ENCODE peak calls at places on chromosomes 11 and 22, in four cellular contexts. One of them, this sample, is unnamed.

GRCh38 chr11:57379732-57380131 is 1.2 kb downstream of the PRG3 start:
- DNase-seq in A549: peak
- DNase-seq in SK-N-SH: no peak
- DNase-seq in HCT116: no peak
- DNase-seq in this sample: no peak

GRCh38 chr22:47651216-47651987 is 889.0 kb downstream of the TBC1D22A start:
- DNase-seq in SK-N-SH: no peak
- DNase-seq in HCT116: no peak
- DNase-seq in A549: no peak
- DNase-seq in this sample: no peak

GRCh38 chr11:14184548-14184947 is 174.4 kb downstream of the RRAS2 start:
- DNase-seq in HCT116: no peak
- DNase-seq in A549: no peak
- DNase-seq in SK-N-SH: no peak
- DNase-seq in this sample: no peak

GRCh38 chr11:64719406-64719805 is 3.6 kb downstream of the NRXN2 start:
- DNase-seq in SK-N-SH: no peak
- DNase-seq in A549: no peak
- DNase-seq in HCT116: no peak
- DNase-seq in this sample: no peak

GRCh38 chr11:95140397-95141030 is 50.9 kb downstream of the ENDOD1 start:
- DNase-seq in A549: no peak
- DNase-seq in SK-N-SH: no peak
- DNase-seq in HCT116: no peak
- DNase-seq in this sample: no peak

GRCh38 chr11:57277845-57278720 is 41.0 kb upstream of the APLNR start:
- DNase-seq in HCT116: peak
- DNase-seq in SK-N-SH: peak
- DNase-seq in A549: peak
- DNase-seq in this sample: peak

GRCh38 chr11:102546923-102547471 is 16.4 kb upstream of the MMP7 start:
- DNase-seq in A549: no peak
- DNase-seq in HCT116: no peak
- DNase-seq in SK-N-SH: no peak
- DNase-seq in this sample: no peak

GRCh38 chr11:61023086-61024035 is 51.9 kb downstream of the CD6 start:
- DNase-seq in HCT116: no peak
- DNase-seq in A549: no peak
- DNase-seq in SK-N-SH: no peak
- DNase-seq in this sample: no peak

GRCh38 chr22:16915711-16916110 is 90.5 kb upstream of the XKR3 start:
- DNase-seq in SK-N-SH: no peak
- DNase-seq in HCT116: no peak
- DNase-seq in A549: no peak
- DNase-seq in this sample: no peak

GRCh38 chr11:95925011-95925410 is 1.1 kb upstream of the MTMR2 start:
- DNase-seq in HCT116: peak
- DNase-seq in SK-N-SH: no peak
- DNase-seq in A549: peak
- DNase-seq in this sample: no peak

GRCh38 chr11:28679795-28680194 is 571.6 kb downstream of the METTL15 start:
- DNase-seq in SK-N-SH: no peak
- DNase-seq in HCT116: no peak
- DNase-seq in A549: no peak
- DNase-seq in this sample: no peak

GRCh38 chr11:119478711-119479285 is 55.8 kb upstream of the THY1 start:
- DNase-seq in HCT116: no peak
- DNase-seq in A549: no peak
- DNase-seq in SK-N-SH: no peak
- DNase-seq in this sample: no peak
- TF ChIP-seq REST in HCT116: no peak
- TF ChIP-seq REST in A549: no peak
- TF ChIP-seq REST in SK-N-SH: no peak
- TF ChIP-seq REST in this sample: no peak

GRCh38 chr11:119872911-119873310 is 143.9 kb upstream of the NECTIN1 start:
- DNase-seq in HCT116: no peak
- DNase-seq in SK-N-SH: peak
- DNase-seq in A549: no peak
- DNase-seq in this sample: no peak
- TF ChIP-seq REST in HCT116: no peak
- TF ChIP-seq REST in SK-N-SH: no peak
- TF ChIP-seq REST in A549: no peak
- TF ChIP-seq REST in this sample: no peak

GRCh38 chr11:88281317-88281712 is 56.2 kb downstream of the CTSC start:
- DNase-seq in A549: peak
- DNase-seq in SK-N-SH: no peak
- DNase-seq in HCT116: no peak
- DNase-seq in this sample: no peak

GRCh38 chr11:88282789-88283188 is 54.7 kb downstream of the CTSC start:
- DNase-seq in SK-N-SH: no peak
- DNase-seq in A549: no peak
- DNase-seq in HCT116: no peak
- DNase-seq in this sample: no peak

GRCh38 chr11:88280673-88281316 is 56.7 kb downstream of the CTSC start:
- DNase-seq in A549: no peak
- DNase-seq in SK-N-SH: no peak
- DNase-seq in HCT116: no peak
- DNase-seq in this sample: no peak

GRCh38 chr11:88288560-88288959 is 49.0 kb downstream of the CTSC start:
- DNase-seq in A549: no peak
- DNase-seq in HCT116: no peak
- DNase-seq in SK-N-SH: no peak
- DNase-seq in this sample: no peak

DNA sequence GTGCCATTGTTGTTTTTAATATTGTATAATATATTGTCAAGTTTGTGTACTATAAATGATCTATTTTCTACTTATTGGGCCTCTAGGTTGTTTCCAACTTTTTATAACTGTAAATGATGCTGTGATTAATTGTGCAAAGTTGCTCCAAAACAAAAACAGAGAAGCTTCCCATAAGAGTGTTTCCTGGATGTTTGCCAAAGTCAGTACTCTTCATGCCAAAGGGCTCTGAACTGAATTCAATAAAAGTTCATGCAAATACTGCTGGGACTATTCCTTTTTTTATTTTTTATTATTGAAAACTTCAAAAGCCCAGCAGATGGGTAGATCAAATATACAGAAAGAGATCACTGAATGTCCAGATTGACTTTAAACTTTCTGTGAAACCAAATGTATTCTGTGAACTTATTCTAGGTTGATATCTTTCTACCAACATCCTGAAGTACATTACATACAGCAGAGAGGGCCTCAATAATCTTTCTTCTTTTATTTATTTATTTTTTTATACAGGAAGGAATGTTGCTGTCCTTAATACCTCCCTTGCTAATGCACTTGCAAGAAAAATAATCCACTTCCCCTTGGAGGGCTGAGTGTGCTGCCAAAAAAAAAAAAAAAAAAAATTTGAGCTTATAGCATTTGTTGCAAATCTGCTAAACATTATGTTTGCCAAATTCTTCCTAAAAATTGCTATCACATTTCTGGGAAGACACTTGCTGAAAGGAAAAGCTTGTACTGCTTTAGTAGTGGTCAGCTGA is 53.1 kb downstream of the CTSC start:
- DNase-seq in HCT116: no peak
- DNase-seq in A549: no peak
- DNase-seq in SK-N-SH: no peak
- DNase-seq in this sample: no peak
- TF ChIP-seq REST in HCT116: no peak
- TF ChIP-seq REST in A549: no peak
- TF ChIP-seq REST in SK-N-SH: no peak
- TF ChIP-seq REST in this sample: no peak

GRCh38 chr11:34632105-34632780 is 11.3 kb downstream of the EHF start:
- DNase-seq in HCT116: no peak
- DNase-seq in SK-N-SH: no peak
- DNase-seq in A549: peak
- DNase-seq in this sample: no peak
- TF ChIP-seq REST in HCT116: no peak
- TF ChIP-seq REST in SK-N-SH: no peak
- TF ChIP-seq REST in A549: no peak
- TF ChIP-seq REST in this sample: no peak

GRCh38 chr11:130314184-130314748 is 451 bp downstream of the ZBTB44 start:
- DNase-seq in SK-N-SH: peak
- DNase-seq in A549: no peak
- DNase-seq in HCT116: peak
- DNase-seq in this sample: no peak
- TF ChIP-seq REST in SK-N-SH: no peak
- TF ChIP-seq REST in A549: no peak
- TF ChIP-seq REST in HCT116: no peak
- TF ChIP-seq REST in this sample: no peak